ENCODE peak calls at places on chromosomes 16 and 17, in six cellular contexts. One of them, this sample, is unnamed.

GRCh38 chr16:79668502-79668901 is 68.0 kb upstream of the MAF start:
- DNase-seq in fibroblast of lung: no peak
- DNase-seq in thoracic aorta: no peak
- DNase-seq in K562: no peak
- DNase-seq in GM06990: no peak
- DNase-seq in epithelial cell of esophagus: no peak
- DNase-seq in this sample: no peak

GRCh38 chr16:28321700-28322411 is 29.5 kb downstream of the SBK1 start:
- DNase-seq in GM06990: no peak
- DNase-seq in thoracic aorta: no peak
- DNase-seq in fibroblast of lung: peak
- DNase-seq in K562: peak
- DNase-seq in epithelial cell of esophagus: peak
- DNase-seq in this sample: peak

GRCh38 chr16:12303649-12304048 is 327.1 kb downstream of the SNX29 start:
- DNase-seq in thoracic aorta: no peak
- DNase-seq in epithelial cell of esophagus: peak
- DNase-seq in GM06990: no peak
- DNase-seq in fibroblast of lung: peak
- DNase-seq in K562: no peak
- DNase-seq in this sample: no peak

GRCh38 chr17:49585422-49586027 is 9.9 kb downstream of the NXPH3 start:
- DNase-seq in thoracic aorta: no peak
- DNase-seq in GM06990: no peak
- DNase-seq in fibroblast of lung: no peak
- DNase-seq in K562: peak
- DNase-seq in epithelial cell of esophagus: no peak
- DNase-seq in this sample: no peak

GRCh38 chr16:67445441-67445912 is 14.6 kb downstream of the HSD11B2 start:
- DNase-seq in GM06990: no peak
- DNase-seq in thoracic aorta: no peak
- DNase-seq in epithelial cell of esophagus: no peak
- DNase-seq in K562: no peak
- DNase-seq in fibroblast of lung: no peak
- DNase-seq in this sample: no peak

GRCh38 chr17:1055751-1056645 is 59.1 kb downstream of the TIMM22 start:
- DNase-seq in thoracic aorta: no peak
- DNase-seq in fibroblast of lung: peak
- DNase-seq in epithelial cell of esophagus: peak
- DNase-seq in GM06990: no peak
- DNase-seq in K562: peak
- DNase-seq in this sample: peak

GRCh38 chr17:68204736-68205135 is 43.1 kb upstream of the AMZ2 start:
- DNase-seq in GM06990: no peak
- DNase-seq in fibroblast of lung: no peak
- DNase-seq in epithelial cell of esophagus: no peak
- DNase-seq in K562: peak
- DNase-seq in thoracic aorta: no peak
- DNase-seq in this sample: peak

GRCh38 chr16:11312718-11313492 is 31.8 kb upstream of the PRM1 start:
- DNase-seq in GM06990: no peak
- DNase-seq in thoracic aorta: no peak
- DNase-seq in fibroblast of lung: no peak
- DNase-seq in K562: peak
- DNase-seq in epithelial cell of esophagus: peak
- DNase-seq in this sample: no peak

GRCh38 chr17:75642221-75643032 is 9.2 kb downstream of the SMIM5 start:
- DNase-seq in epithelial cell of esophagus: peak
- DNase-seq in K562: peak
- DNase-seq in thoracic aorta: no peak
- DNase-seq in GM06990: no peak
- DNase-seq in fibroblast of lung: no peak
- DNase-seq in this sample: no peak

GRCh38 chr17:39080416-39081179 is 70.8 kb downstream of the PLXDC1 start:
- DNase-seq in K562: no peak
- DNase-seq in thoracic aorta: no peak
- DNase-seq in fibroblast of lung: peak
- DNase-seq in epithelial cell of esophagus: no peak
- DNase-seq in GM06990: no peak
- DNase-seq in this sample: no peak

GRCh38 chr16:10878644-10879498 is 1.9 kb downstream of the CIITA start:
- DNase-seq in epithelial cell of esophagus: no peak
- DNase-seq in GM06990: peak
- DNase-seq in thoracic aorta: no peak
- DNase-seq in fibroblast of lung: peak
- DNase-seq in K562: no peak
- DNase-seq in this sample: peak

GRCh38 chr17:76735006-76735405 is 2.1 kb downstream of the SRSF2 start:
- DNase-seq in epithelial cell of esophagus: peak
- DNase-seq in thoracic aorta: no peak
- DNase-seq in fibroblast of lung: peak
- DNase-seq in K562: no peak
- DNase-seq in GM06990: peak
- DNase-seq in this sample: peak

GRCh38 chr17:42928714-42929496 is 28.3 kb downstream of the G6PC1 start:
- DNase-seq in thoracic aorta: peak
- DNase-seq in GM06990: peak
- DNase-seq in K562: peak
- DNase-seq in epithelial cell of esophagus: peak
- DNase-seq in fibroblast of lung: peak
- DNase-seq in this sample: peak

GRCh38 chr16:51107742-51108141 is 43.3 kb downstream of the SALL1 start:
- DNase-seq in fibroblast of lung: no peak
- DNase-seq in epithelial cell of esophagus: no peak
- DNase-seq in GM06990: no peak
- DNase-seq in thoracic aorta: no peak
- DNase-seq in K562: no peak
- DNase-seq in this sample: no peak

GRCh38 chr17:77392376-77393273 is 251.9 kb downstream of the SEC14L1 start:
- DNase-seq in thoracic aorta: no peak
- DNase-seq in epithelial cell of esophagus: no peak
- DNase-seq in fibroblast of lung: peak
- DNase-seq in GM06990: no peak
- DNase-seq in K562: peak
- DNase-seq in this sample: no peak

GRCh38 chr17:933168-934083 is 46.1 kb downstream of the NXN start:
- DNase-seq in thoracic aorta: no peak
- DNase-seq in K562: peak
- DNase-seq in fibroblast of lung: peak
- DNase-seq in GM06990: no peak
- DNase-seq in epithelial cell of esophagus: peak
- DNase-seq in this sample: no peak

GRCh38 chr16:22677024-22677830 is 136.7 kb upstream of the HS3ST2 start:
- DNase-seq in GM06990: no peak
- DNase-seq in fibroblast of lung: no peak
- DNase-seq in thoracic aorta: no peak
- DNase-seq in epithelial cell of esophagus: no peak
- DNase-seq in K562: no peak
- DNase-seq in this sample: no peak

DNA sequence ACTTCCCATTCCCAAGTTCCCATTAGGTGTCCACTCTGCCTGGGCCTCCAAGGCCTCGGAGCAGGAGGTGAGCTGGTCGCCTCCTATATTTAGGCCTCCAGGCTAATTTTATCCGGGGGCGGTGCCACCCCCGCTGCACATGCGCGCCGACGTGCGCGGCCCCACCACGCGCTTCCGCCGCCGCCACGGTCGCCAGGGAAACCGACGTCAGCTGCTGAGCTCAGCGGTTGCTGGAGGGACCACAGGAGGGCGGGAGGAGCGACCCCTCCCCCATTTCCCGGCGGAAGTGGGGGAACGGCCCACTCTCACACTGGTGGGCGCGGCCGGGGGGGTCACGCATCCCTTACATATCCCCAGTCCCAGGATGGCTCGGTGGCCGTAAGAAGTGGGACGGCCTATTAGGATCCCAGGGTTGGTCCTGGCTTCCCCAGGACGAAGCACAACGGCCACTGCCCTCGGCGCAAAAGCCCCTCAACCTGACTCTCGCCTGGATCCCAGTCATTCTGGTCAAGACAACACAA is 1.0 kb downstream of the PER1 start:
- DNase-seq in thoracic aorta: peak
- DNase-seq in epithelial cell of esophagus: peak
- DNase-seq in GM06990: peak
- DNase-seq in K562: peak
- DNase-seq in fibroblast of lung: peak
- DNase-seq in this sample: peak
- TF ChIP-seq CTCF in thoracic aorta: peak
- TF ChIP-seq CTCF in epithelial cell of esophagus: no peak
- TF ChIP-seq CTCF in GM06990: no peak
- TF ChIP-seq CTCF in K562: no peak
- TF ChIP-seq CTCF in fibroblast of lung: no peak
- TF ChIP-seq CTCF in this sample: no peak

GRCh38 chr17:17784599-17785264 is 52.1 kb downstream of the SREBF1 start:
- DNase-seq in GM06990: no peak
- DNase-seq in K562: peak
- DNase-seq in thoracic aorta: no peak
- DNase-seq in epithelial cell of esophagus: no peak
- DNase-seq in fibroblast of lung: no peak
- DNase-seq in this sample: no peak
- TF ChIP-seq CTCF in GM06990: no peak
- TF ChIP-seq CTCF in K562: peak
- TF ChIP-seq CTCF in thoracic aorta: no peak
- TF ChIP-seq CTCF in epithelial cell of esophagus: no peak
- TF ChIP-seq CTCF in fibroblast of lung: peak
- TF ChIP-seq CTCF in this sample: no peak

GRCh38 chr17:44565866-44566443 is 8.7 kb downstream of the FZD2 start:
- DNase-seq in fibroblast of lung: no peak
- DNase-seq in K562: no peak
- DNase-seq in GM06990: no peak
- DNase-seq in thoracic aorta: no peak
- DNase-seq in epithelial cell of esophagus: no peak
- DNase-seq in this sample: no peak

GRCh38 chr17:44568311-44568710 is 11.0 kb downstream of the FZD2 start:
- DNase-seq in fibroblast of lung: no peak
- DNase-seq in K562: no peak
- DNase-seq in thoracic aorta: no peak
- DNase-seq in epithelial cell of esophagus: no peak
- DNase-seq in GM06990: no peak
- DNase-seq in this sample: no peak

GRCh38 chr17:44559288-44560249 is 2.3 kb downstream of the FZD2 start:
- DNase-seq in thoracic aorta: no peak
- DNase-seq in epithelial cell of esophagus: no peak
- DNase-seq in K562: no peak
- DNase-seq in GM06990: no peak
- DNase-seq in fibroblast of lung: no peak
- DNase-seq in this sample: no peak

GRCh38 chr17:44561237-44561623 is 3.9 kb downstream of the FZD2 start:
- DNase-seq in fibroblast of lung: no peak
- DNase-seq in epithelial cell of esophagus: no peak
- DNase-seq in K562: no peak
- DNase-seq in GM06990: no peak
- DNase-seq in thoracic aorta: no peak
- DNase-seq in this sample: no peak

DNA sequence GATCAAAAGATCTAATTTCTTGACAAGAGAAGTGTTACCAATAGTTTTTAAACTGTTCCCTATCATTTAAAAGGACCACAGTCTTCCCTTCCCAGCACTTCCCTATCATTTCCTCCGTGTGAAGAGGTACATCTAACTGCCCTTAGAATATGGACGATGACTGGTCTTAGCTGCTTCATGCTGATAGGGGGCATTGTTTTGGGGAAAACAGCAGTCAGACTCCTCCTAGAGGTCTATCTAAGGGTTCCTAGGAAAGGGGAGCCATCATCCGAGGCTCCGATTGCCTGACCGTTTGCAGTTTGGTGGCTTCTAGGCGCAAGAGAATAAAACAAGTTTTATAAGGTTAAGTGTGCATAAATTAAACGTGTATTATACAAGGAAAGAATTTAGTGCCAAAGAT is 7.1 kb downstream of the FZD2 start:
- DNase-seq in K562: no peak
- DNase-seq in fibroblast of lung: no peak
- DNase-seq in GM06990: no peak
- DNase-seq in thoracic aorta: no peak
- DNase-seq in epithelial cell of esophagus: no peak
- DNase-seq in this sample: no peak
- TF ChIP-seq CTCF in K562: peak
- TF ChIP-seq CTCF in fibroblast of lung: no peak
- TF ChIP-seq CTCF in GM06990: no peak
- TF ChIP-seq CTCF in thoracic aorta: no peak
- TF ChIP-seq CTCF in epithelial cell of esophagus: no peak
- TF ChIP-seq CTCF in this sample: no peak

DNA sequence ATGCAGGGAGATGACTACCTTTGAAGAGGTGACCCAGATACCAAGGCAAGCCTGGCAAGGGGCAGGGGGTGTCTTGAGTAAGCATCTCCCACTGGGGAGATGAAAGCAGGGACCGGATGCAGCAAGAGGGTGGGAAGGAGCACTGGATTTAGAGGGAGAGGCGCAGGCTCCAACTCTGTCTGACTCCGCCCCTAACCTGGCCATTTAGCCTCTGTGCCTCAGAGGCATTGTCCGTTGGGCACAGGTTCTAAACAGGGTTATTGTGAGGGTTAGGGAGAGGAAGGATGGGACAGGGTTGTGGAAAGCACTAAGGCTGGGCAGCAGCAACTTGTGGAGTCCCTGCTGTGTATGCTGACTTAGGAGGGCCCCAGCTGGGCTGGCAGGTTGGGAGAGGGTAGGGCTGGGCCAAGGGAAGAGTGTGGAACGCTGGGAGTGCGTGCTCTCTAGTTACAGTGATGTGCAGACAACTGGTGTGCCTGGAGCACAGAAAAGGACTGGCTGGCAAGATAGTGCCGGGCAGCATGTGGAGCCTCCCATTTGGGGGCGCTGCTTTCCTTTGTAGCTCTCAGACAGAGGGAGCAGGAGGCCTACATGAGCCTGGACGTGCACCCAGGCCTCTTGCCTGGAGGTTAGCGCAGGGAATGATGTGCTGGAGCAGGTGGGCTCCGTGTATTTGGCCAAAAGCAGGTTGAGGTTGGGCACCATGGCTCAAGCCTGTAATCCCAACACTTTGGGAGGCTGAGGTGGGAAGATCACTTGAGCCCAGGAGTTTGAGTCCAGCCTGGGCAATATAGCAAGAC is 26.2 kb downstream of the TBX2 start:
- DNase-seq in thoracic aorta: no peak
- DNase-seq in epithelial cell of esophagus: no peak
- DNase-seq in fibroblast of lung: peak
- DNase-seq in GM06990: no peak
- DNase-seq in K562: no peak
- DNase-seq in this sample: no peak
- TF ChIP-seq CTCF in thoracic aorta: no peak
- TF ChIP-seq CTCF in epithelial cell of esophagus: no peak
- TF ChIP-seq CTCF in fibroblast of lung: peak
- TF ChIP-seq CTCF in GM06990: peak
- TF ChIP-seq CTCF in K562: peak
- TF ChIP-seq CTCF in this sample: no peak

This sample was measured in GM13977.